ENCODE peak calls at places on chromosomes 7 and 10, in six cellular contexts. S is A549; E is MV-4-11; P is DMS153; Y is effector memory CD8-positive, alpha-beta T cell; R is naive thymus-derived CD4-positive, alpha-beta T cell. F is an unnamed sample.

GRCh38 chr10:114767589-114768393 is 53.8 kb upstream of the FHIP2A start:
- DNase-seq in Y (no peak), S (peak; percentile 44), P (no peak), R (peak; percentile 7), E (no peak), F (peak; percentile 36)

GRCh38 chr7:10973942-10974716 is 457 bp downstream of the PHF14 start:
- DNase-seq in S (peak; percentile 22), E (no peak), Y (peak; percentile 3), R (no peak), P (no peak), F (peak; percentile 83)

GRCh38 chr7:74575083-74575803 is 82.3 kb upstream of the GTF2I start:
- DNase-seq in Y (no peak), P (no peak), S (peak; percentile 83), R (no peak), E (peak; percentile 40), F (no peak)

GRCh38 chr7:139773372-139773771 is 4.4 kb downstream of the HIPK2 start:
- DNase-seq in Y (no peak), S (no peak), P (no peak), R (no peak), E (no peak), F (no peak)

GRCh38 chr10:51231754-51232153 is 157.5 kb downstream of the PRKG1 start:
- DNase-seq in Y (no peak), R (no peak), S (no peak), P (no peak), E (no peak), F (no peak)

GRCh38 chr7:117019786-117020604 is 66.7 kb downstream of the ST7 start:
- DNase-seq in S (peak; percentile 32), Y (no peak), P (peak; percentile 87), R (no peak), E (no peak), F (peak; percentile 99)

GRCh38 chr10:53140516-53140915 is 367.9 kb upstream of the MBL2 start:
- DNase-seq in E (no peak), R (no peak), S (no peak), P (no peak), Y (no peak), F (no peak)

GRCh38 chr7:44618754-44619153 is 12.3 kb downstream of the OGDH start:
- DNase-seq in Y (no peak), P (no peak), R (no peak), S (no peak), E (no peak), F (no peak)

GRCh38 chr10:89217057-89217990 is 10.2 kb upstream of the CH25H start:
- DNase-seq in Y (peak; percentile 69), P (peak; percentile 38), S (peak; percentile 24), E (peak; percentile 42), R (peak; percentile 64), F (peak; percentile 51)